ENCODE peak calls at places on chromosomes 6 and 20, in eight cellular contexts. X is prostate gland, U is HCT116, G is GM23338, W is transverse colon, P is breast epithelium, F is stomach, I is suprapubic skin. V is an unnamed sample.
A peak's percentile ranks its signal among the peaks of the same experiment; 100 is the strongest.

GRCh38 chr20:1446536-1446935 is 20.1 kb downstream of the NSFL1C start:
- DNase-seq in X (no peak), U (no peak), G (no peak), W (no peak), P (no peak), F (no peak), I (no peak), V (no peak)

GRCh38 chr20:64044484-64045247 is 4.8 kb downstream of the SOX18 start:
- DNase-seq in X (no peak), U (peak; percentile 29), G (no peak), W (no peak), P (no peak), F (no peak), I (no peak), V (no peak)

GRCh38 chr6:149200282-149200936 is 117.1 kb upstream of the TAB2 start:
- DNase-seq in X (no peak), U (no peak), G (no peak), W (no peak), P (no peak), F (no peak), I (no peak), V (no peak)

GRCh38 chr6:78942451-78942850 is 75.1 kb downstream of the IRAK1BP1 start:
- DNase-seq in X (no peak), U (no peak), G (no peak), W (no peak), P (no peak), F (no peak), I (no peak), V (no peak)

GRCh38 chr6:112501705-112502104 is 154.6 kb downstream of the RFPL4B start:
- DNase-seq in X (no peak), U (no peak), G (peak; percentile 61), W (no peak), P (no peak), F (no peak), I (no peak), V (no peak)

GRCh38 chr6:29676981-29677601 is 3.9 kb downstream of the ZFP57 start:
- DNase-seq in X (no peak), U (no peak), G (no peak), W (no peak), P (peak; percentile 40), F (no peak), I (no peak), V (no peak)

GRCh38 chr6:115934145-115934544 is 126.5 kb downstream of the FRK start:
- DNase-seq in X (no peak), U (no peak), G (no peak), W (no peak), P (no peak), F (no peak), I (no peak), V (no peak)

GRCh38 chr6:128244751-128245405 is 275.5 kb downstream of the PTPRK start:
- DNase-seq in X (no peak), U (no peak), G (no peak), W (no peak), P (no peak), F (no peak), I (no peak), V (no peak)

GRCh38 chr6:170152989-170153388 is 137.9 kb downstream of the DLL1 start:
- DNase-seq in X (peak; percentile 79), U (peak; percentile 63), G (peak; percentile 65), W (peak; percentile 63), P (peak; percentile 63), F (peak; percentile 85), I (no peak), V (peak; percentile 21)

GRCh38 chr6:139370047-139370706 is 4.3 kb downstream of the CITED2 start:
- DNase-seq in X (no peak), U (no peak), G (no peak), W (peak; percentile 17), P (no peak), F (no peak), I (no peak), V (peak; percentile 77)

GRCh38 chr6:112087916-112088315 is 525 bp downstream of the FAM229B start:
- DNase-seq in X (no peak), U (no peak), G (no peak), W (no peak), P (no peak), F (no peak), I (no peak), V (no peak)

GRCh38 chr6:47083586-47084047 is 41.5 kb upstream of the ADGRF1 start:
- DNase-seq in X (peak; percentile 65), U (no peak), G (no peak), W (peak; percentile 88), P (peak; percentile 81), F (peak; percentile 88), I (peak; percentile 91), V (no peak)

GRCh38 chr6:107532707-107533106 is 42.8 kb downstream of the SOBP start:
- DNase-seq in X (no peak), U (no peak), G (no peak), W (no peak), P (no peak), F (no peak), I (no peak), V (no peak)

GRCh38 chr20:32589256-32589655 is 4.1 kb upstream of the NOL4L start:
- DNase-seq in X (no peak), U (no peak), G (no peak), W (no peak), P (no peak), F (no peak), I (no peak), V (no peak)

GRCh38 chr20:50312682-50313187 is 122.1 kb downstream of the CEBPB start:
- DNase-seq in X (peak; percentile 88), U (no peak), G (no peak), W (peak; percentile 62), P (peak; percentile 95), F (peak; percentile 86), I (no peak), V (no peak)

GRCh38 chr20:8414611-8415274 is 282.7 kb downstream of the PLCB1 start:
- DNase-seq in X (no peak), U (peak; percentile 6), G (no peak), W (no peak), P (no peak), F (no peak), I (no peak), V (no peak)

GRCh38 chr6:22821664-22822320 is 252.4 kb downstream of the HDGFL1 start:
- DNase-seq in X (no peak), U (no peak), G (no peak), W (no peak), P (no peak), F (no peak), I (no peak), V (no peak)

GRCh38 chr20:44069203-44069931 is 117.6 kb downstream of the JPH2 start:
- DNase-seq in X (no peak), U (no peak), G (no peak), W (peak; percentile 59), P (peak; percentile 15), F (peak; percentile 30), I (peak; percentile 48), V (peak; percentile 86)

GRCh38 chr6:12709116-12709515 is 7.5 kb upstream of the PHACTR1 start:
- DNase-seq in X (no peak), U (no peak), G (no peak), W (no peak), P (no peak), F (no peak), I (no peak), V (no peak)

GRCh38 chr6:43771858-43772570 is 2.0 kb downstream of the VEGFA start:
- DNase-seq in X (peak; percentile 61), U (no peak), G (peak; percentile 76), W (peak; percentile 86), P (peak; percentile 71), F (peak; percentile 85), I (no peak), V (no peak)
- TF ChIP-seq POLR2AphosphoS5 in X (no peak), U (peak; percentile 30), G (no peak), W (peak; percentile 51), P (no peak), F (peak; percentile 28), I (no peak), V (no peak)

DNA sequence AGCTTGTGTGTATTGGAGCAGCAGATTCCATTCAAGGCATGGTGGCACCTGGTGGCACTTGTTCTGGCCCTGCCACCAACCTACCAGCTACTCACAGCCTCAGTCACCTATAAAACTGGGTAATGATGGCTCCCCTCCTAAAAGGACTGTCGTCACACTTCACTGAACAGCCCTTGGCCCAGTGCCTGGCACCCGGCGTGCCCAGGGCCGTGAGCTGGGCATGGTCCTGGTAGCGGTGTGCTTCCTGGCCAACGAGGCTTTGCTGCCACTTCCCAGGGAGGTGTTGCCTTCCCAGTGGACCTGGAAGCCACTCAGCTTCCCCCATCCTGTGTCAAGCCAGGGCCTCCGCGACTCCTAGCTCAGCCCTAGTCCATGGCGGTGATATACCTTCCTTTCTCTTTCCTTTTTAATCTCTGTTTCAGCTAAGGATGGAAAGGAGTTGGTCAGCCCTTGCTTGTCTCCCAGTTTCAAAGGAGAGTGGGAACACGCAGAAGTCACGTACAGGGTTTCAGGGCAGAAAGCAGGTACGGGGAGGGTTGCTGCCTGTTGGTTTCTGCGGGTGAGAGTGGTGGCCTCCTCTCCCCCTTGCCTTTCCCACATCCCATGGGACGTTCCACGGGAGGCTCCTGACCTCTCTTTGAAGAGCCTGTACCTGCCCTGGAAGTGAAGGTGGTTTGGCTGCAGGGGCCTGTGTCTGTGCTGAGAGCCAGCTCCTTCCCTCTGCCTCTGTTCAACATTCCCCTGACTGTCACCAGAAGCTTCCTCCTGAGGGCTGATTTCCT is 25.5 kb downstream of the ENTPD6 start:
- DNase-seq in X (peak; percentile 83), U (no peak), G (no peak), W (peak; percentile 83), P (no peak), F (peak; percentile 45), I (peak; percentile 55), V (no peak)
- H3K27ac ChIP-seq in X (peak overlapping the region; percentile 68), U (no peak overlapping the region), G (no peak overlapping the region), W (peak overlapping the region; percentile 40), P (no peak overlapping the region), F (no peak overlapping the region), I (no peak overlapping the region), V (no peak overlapping the region)

GRCh38 chr6:2507638-2508037 is 243.1 kb downstream of the MYLK4 start:
- DNase-seq in X (no peak), U (no peak), G (no peak), W (no peak), P (no peak), F (no peak), I (no peak), V (no peak)
- TF ChIP-seq POLR2AphosphoS5 in X (no peak), U (no peak), G (no peak), W (no peak), P (no peak), F (no peak), I (no peak), V (no peak)

GRCh38 chr6:150255840-150256239 is 113.0 kb upstream of the IYD start:
- DNase-seq in X (no peak), U (no peak), G (no peak), W (no peak), P (no peak), F (no peak), I (no peak), V (no peak)

GRCh38 chr6:150252714-150253444 is 110.0 kb downstream of the PPP1R14C start:
- DNase-seq in X (no peak), U (peak; percentile 22), G (no peak), W (no peak), P (no peak), F (no peak), I (no peak), V (no peak)

GRCh38 chr6:150256618-150257272 is 112.1 kb upstream of the IYD start:
- DNase-seq in X (no peak), U (no peak), G (no peak), W (no peak), P (no peak), F (no peak), I (no peak), V (peak; percentile 16)

GRCh38 chr6:150253489-150253888 is 110.6 kb downstream of the PPP1R14C start:
- DNase-seq in X (no peak), U (no peak), G (no peak), W (no peak), P (no peak), F (no peak), I (no peak), V (no peak)

GRCh38 chr6:150254671-150255228 is 111.9 kb downstream of the PPP1R14C start:
- DNase-seq in X (no peak), U (no peak), G (no peak), W (no peak), P (no peak), F (no peak), I (no peak), V (no peak)
- H3K27ac ChIP-seq in X (no peak overlapping the region), U (no peak overlapping the region), G (no peak overlapping the region), W (no peak overlapping the region), P (no peak overlapping the region), F (no peak overlapping the region), I (peak overlapping the region; percentile 81), V (no peak overlapping the region)

V was measured in HL-60.